ENCODE peak calls at places on chromosomes 5 and 9, in five cellular contexts. W is heart right ventricle; H is CD8-positive, alpha-beta T cell; J is Karpas-422; X is MG63. K is an unnamed sample.

GRCh38 chr5:15737036-15737821 is 237.2 kb downstream of the FBXL7 start:
- DNase-seq in W (no peak), H (no peak), J (no peak), X (no peak), K (no peak)

GRCh38 chr9:84756156-84756555 is 86.6 kb downstream of the NTRK2 start:
- DNase-seq in W (no peak), H (no peak), J (no peak), X (no peak), K (no peak)

GRCh38 chr9:35338086-35338485 is 151.8 kb upstream of the RUSC2 start:
- DNase-seq in W (no peak), H (no peak), J (no peak), X (no peak), K (no peak)

GRCh38 chr5:43422143-43422542 is 10.0 kb upstream of the CCL28 start:
- DNase-seq in W (no peak), H (no peak), J (no peak), X (peak; percentile 32), K (no peak)

GRCh38 chr5:27748847-27749246 is 710.5 kb upstream of the CDH9 start:
- DNase-seq in W (no peak), H (no peak), J (no peak), X (no peak), K (no peak)

GRCh38 chr9:92686954-92687353 is 17.0 kb upstream of the IPPK start:
- DNase-seq in W (no peak), H (no peak), J (peak; percentile 63), X (no peak), K (no peak)

GRCh38 chr5:128146671-128147070 is 63.1 kb downstream of the SLC12A2 start:
- DNase-seq in W (no peak), H (no peak), J (no peak), X (no peak), K (no peak)

GRCh38 chr5:1670342-1670741 is 129.3 kb downstream of the MRPL36 start:
- DNase-seq in W (no peak), H (no peak), J (peak; percentile 47), X (peak; percentile 65), K (no peak)

GRCh38 chr5:103901885-103902284 is 339.3 kb upstream of the NUDT12 start:
- DNase-seq in W (no peak), H (no peak), J (no peak), X (no peak), K (no peak)

GRCh38 chr9:13847270-13847669 is 466.7 kb downstream of the NFIB start:
- DNase-seq in W (no peak), H (no peak), J (no peak), X (no peak), K (no peak)

GRCh38 chr9:136245194-136246150 is at the start of gene QSOX2:
- DNase-seq in W (peak; percentile 88), H (peak; percentile 80), J (peak; percentile 91), X (peak; percentile 75), K (peak; percentile 73)

GRCh38 chr5:77129386-77129785 is 42.3 kb upstream of the ZBED3 start:
- DNase-seq in W (no peak), H (no peak), J (peak; percentile 70), X (peak; percentile 48), K (no peak)

GRCh38 chr9:18611946-18612345 is 138.0 kb downstream of the ADAMTSL1 start:
- DNase-seq in W (no peak), H (no peak), J (no peak), X (no peak), K (no peak)

GRCh38 chr5:4078544-4078943 is 482.9 kb downstream of the IRX1 start:
- DNase-seq in W (no peak), H (no peak), J (no peak), X (no peak), K (no peak)

GRCh38 chr9:114318416-114318815 is 4.5 kb upstream of the ORM1 start:
- DNase-seq in W (no peak), H (no peak), J (no peak), X (no peak), K (peak; percentile 7)

GRCh38 chr9:132548971-132549649 is 33.3 kb upstream of the BARHL1 start:
- DNase-seq in W (no peak), H (no peak), J (no peak), X (no peak), K (no peak)

GRCh38 chr9:111094433-111095421 is 56.5 kb upstream of the LPAR1 start:
- DNase-seq in W (no peak), H (no peak), J (no peak), X (peak; percentile 84), K (peak; percentile 36)

GRCh38 chr9:6184749-6185645 is 30.6 kb upstream of the IL33 start:
- DNase-seq in W (no peak), H (no peak), J (no peak), X (peak; percentile 10), K (no peak)

GRCh38 chr5:111830333-111830732 is 73.3 kb upstream of the NREP start:
- DNase-seq in W (no peak), H (no peak), J (no peak), X (no peak), K (no peak)

GRCh38 chr5:36854402-36855140 is 22.0 kb upstream of the NIPBL start:
- DNase-seq in W (no peak), H (no peak), J (no peak), X (no peak), K (no peak)

GRCh38 chr5:73374520-73375235 is 73.9 kb downstream of the FOXD1 start:
- DNase-seq in W (no peak), H (no peak), J (no peak), X (peak; percentile 16), K (peak; percentile 62)

GRCh38 chr5:158410976-158411375 is 552.0 kb upstream of the CLINT1 start:
- DNase-seq in W (no peak), H (no peak), J (no peak), X (no peak), K (no peak)

GRCh38 chr5:58266402-58266801 is 193.5 kb downstream of the PLK2 start:
- DNase-seq in W (no peak), H (no peak), J (no peak), X (no peak), K (no peak)

GRCh38 chr5:173325091-173325698 is 3.0 kb downstream of the STC2 start:
- DNase-seq in W (no peak), H (no peak), J (no peak), X (no peak), K (no peak)

GRCh38 chr5:158178535-158178934 is 319.6 kb upstream of the CLINT1 start:
- DNase-seq in W (no peak), H (no peak), J (no peak), X (no peak), K (no peak)

GRCh38 chr9:116928884-116929283 is 241.8 kb downstream of the TRIM32 start:
- DNase-seq in W (no peak), H (no peak), J (no peak), X (no peak), K (no peak)

GRCh38 chr5:128842241-128842640 is 123.0 kb upstream of the SLC27A6 start:
- DNase-seq in W (no peak), H (no peak), J (no peak), X (no peak), K (no peak)

GRCh38 chr5:42612997-42613396 is 143.6 kb upstream of the CCDC152 start:
- DNase-seq in W (no peak), H (no peak), J (no peak), X (no peak), K (no peak)

GRCh38 chr5:135086326-135086725 is 52.3 kb upstream of the PITX1 start:
- DNase-seq in W (no peak), H (no peak), J (no peak), X (no peak), K (no peak)

GRCh38 chr5:64341340-64341739 is 164.5 kb upstream of the RGS7BP start:
- DNase-seq in W (no peak), H (no peak), J (no peak), X (no peak), K (no peak)

GRCh38 chr9:116274293-116274692 is 120.7 kb downstream of the PAPPA start:
- DNase-seq in W (no peak), H (no peak), J (peak; percentile 11), X (no peak), K (no peak)

GRCh38 chr5:152560508-152561137 is 155.5 kb upstream of the NMUR2 start:
- DNase-seq in W (peak; percentile 59), H (peak; percentile 13), J (peak; percentile 81), X (peak; percentile 41), K (peak; percentile 11)

GRCh38 chr9:92808726-92809451 is 44.3 kb upstream of the BICD2 start:
- DNase-seq in W (peak; percentile 70), H (peak; percentile 51), J (no peak), X (peak; percentile 70), K (peak; percentile 21)

GRCh38 chr9:127970401-127971313 is 10.1 kb downstream of the EEIG1 start:
- DNase-seq in W (no peak), H (peak; percentile 78), J (peak; percentile 69), X (no peak), K (no peak)

GRCh38 chr5:88886756-88887741 is 4.1 kb upstream of the MEF2C start:
- DNase-seq in W (no peak), H (no peak), J (peak; percentile 77), X (peak; percentile 50), K (no peak)
- H3K27me3 ChIP-seq in W (no peaks in the 10 kb centered on the region), H (peaks cover 6% of the 10 kb centered on the region), J (no peaks in the 10 kb centered on the region), X (no peaks in the 10 kb centered on the region), K (no peaks in the 10 kb centered on the region)

GRCh38 chr5:138952962-138953361 is 77.8 kb upstream of the LRRTM2 start:
- DNase-seq in W (no peak), H (no peak), J (no peak), X (no peak), K (no peak)
- H3K4me3 ChIP-seq in W (no peak overlapping the region), H (no peak overlapping the region), J (no peak overlapping the region), X (no peak overlapping the region), K (no peak overlapping the region)

GRCh38 chr5:131387236-131387635 is 123.4 kb downstream of the CDC42SE2 start:
- DNase-seq in W (no peak), H (no peak), J (no peak), X (no peak), K (no peak)

GRCh38 chr5:131389096-131389868 is 125.4 kb downstream of the CDC42SE2 start:
- DNase-seq in W (no peak), H (no peak), J (no peak), X (no peak), K (no peak)

GRCh38 chr5:131386779-131387178 is 122.9 kb downstream of the CDC42SE2 start:
- DNase-seq in W (no peak), H (no peak), J (no peak), X (no peak), K (no peak)

GRCh38 chr5:131392461-131393095 is 128.7 kb downstream of the CDC42SE2 start:
- DNase-seq in W (no peak), H (no peak), J (no peak), X (no peak), K (no peak)

GRCh38 chr5:131389869-131390265 is 126.0 kb downstream of the CDC42SE2 start:
- DNase-seq in W (no peak), H (no peak), J (no peak), X (no peak), K (no peak)
- H3K27me3 ChIP-seq in W (no peaks in the 10 kb centered on the region), H (no peaks in the 10 kb centered on the region), J (no peaks in the 10 kb centered on the region), X (no peaks in the 10 kb centered on the region), K (no peaks in the 10 kb centered on the region)

DNA sequence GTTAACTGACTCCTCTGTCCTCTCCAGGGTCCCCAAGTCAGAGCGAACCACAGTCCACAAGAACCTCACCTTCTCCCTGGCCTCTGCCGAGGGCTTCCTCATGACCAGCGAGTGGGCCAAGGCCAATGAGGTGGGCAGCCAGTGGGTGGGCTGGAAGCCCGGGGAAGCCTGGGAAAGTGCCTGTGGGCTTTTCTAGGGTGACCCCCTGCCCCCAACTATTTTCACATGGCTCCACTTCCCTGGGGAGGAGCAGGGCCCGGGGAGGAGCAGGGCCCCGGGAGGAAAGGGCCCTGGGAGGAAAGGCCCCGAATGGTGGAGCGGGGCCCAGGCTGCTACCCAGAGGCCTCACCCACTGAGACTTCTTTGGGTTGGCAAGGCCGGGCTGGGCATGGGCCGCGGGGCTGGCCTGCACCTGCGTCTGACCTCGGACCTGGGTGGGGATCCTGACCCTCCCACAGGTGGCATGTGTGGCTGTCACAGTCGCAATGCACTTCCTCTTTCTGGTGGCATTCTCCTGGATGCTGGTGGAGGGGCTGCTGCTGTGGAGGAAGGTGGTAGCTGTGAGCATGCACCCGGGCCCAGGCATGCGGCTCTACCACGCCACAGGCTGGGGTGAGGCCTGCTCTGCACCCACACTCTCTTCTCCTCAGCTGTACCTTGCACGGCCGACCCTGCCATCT is 17.9 kb downstream of the ADGRD2 start:
- DNase-seq in W (no peak), H (no peak), J (peak; percentile 48), X (no peak), K (no peak)
- H3K4me3 ChIP-seq in W (no peak overlapping the region), H (no peak overlapping the region), J (no peak overlapping the region), X (no peak overlapping the region), K (no peak overlapping the region)

K was measured in SJSA1.